ENCODE peak calls at places on chromosome 14, in seven cellular contexts. S, N, R, H, O, Q and E are unnamed samples.

GRCh38 chr14:64745511-64746041 is 41.4 kb downstream of the PLEKHG3 start:
- DNase-seq in S (no peak), N (no peak), R (no peak), H (no peak), O (no peak), Q (no peak), E (no peak)

GRCh38 chr14:89349196-89350008 is 67.6 kb downstream of the FOXN3 start:
- DNase-seq in S (no peak), N (no peak), R (peak), H (no peak), O (no peak), Q (no peak), E (no peak)

GRCh38 chr14:75090353-75090752 is 20.9 kb downstream of the ZC2HC1C start:
- DNase-seq in S (no peak), N (no peak), R (no peak), H (no peak), O (no peak), Q (no peak), E (no peak)

GRCh38 chr14:24196071-24197061 is 1.1 kb upstream of the TM9SF1 start:
- DNase-seq in S (peak), N (no peak), R (no peak), H (no peak), O (no peak), Q (no peak), E (no peak)

GRCh38 chr14:69313176-69313575 is 53.2 kb downstream of the GALNT16 start:
- DNase-seq in S (no peak), N (no peak), R (no peak), H (peak), O (no peak), Q (no peak), E (no peak)

GRCh38 chr14:65297744-65298143 is 114.8 kb upstream of the FUT8 start:
- DNase-seq in S (no peak), N (no peak), R (no peak), H (no peak), O (no peak), Q (no peak), E (no peak)

GRCh38 chr14:100449225-100449987 is 126.3 kb downstream of the SLC25A47 start:
- DNase-seq in S (no peak), N (no peak), R (no peak), H (no peak), O (no peak), Q (no peak), E (no peak)

GRCh38 chr14:105064721-105065143 is 498 bp downstream of the GPR132 start:
- DNase-seq in S (no peak), N (peak), R (no peak), H (peak), O (no peak), Q (no peak), E (no peak)

GRCh38 chr14:60594077-60594476 is 55.2 kb downstream of the SIX1 start:
- DNase-seq in S (no peak), N (no peak), R (no peak), H (no peak), O (no peak), Q (no peak), E (no peak)

GRCh38 chr14:64945431-64945830 is 2.9 kb upstream of the GPX2 start:
- DNase-seq in S (no peak), N (no peak), R (no peak), H (peak), O (peak), Q (no peak), E (no peak)

GRCh38 chr14:63996575-63997220 is 143.9 kb downstream of the SYNE2 start:
- DNase-seq in S (no peak), N (no peak), R (no peak), H (no peak), O (no peak), Q (no peak), E (no peak)

GRCh38 chr14:53002576-53002975 is 51.7 kb upstream of the FERMT2 start:
- DNase-seq in S (no peak), N (no peak), R (no peak), H (no peak), O (no peak), Q (no peak), E (no peak)

GRCh38 chr14:66495214-66496098 is 9.3 kb downstream of the CCDC196 start:
- DNase-seq in S (peak), N (peak), R (peak), H (no peak), O (no peak), Q (peak), E (no peak)

GRCh38 chr14:63656194-63656593 is 14.5 kb upstream of the WDR89 start:
- DNase-seq in S (no peak), N (no peak), R (no peak), H (no peak), O (no peak), Q (no peak), E (no peak)

GRCh38 chr14:98474900-98475299 is 797.1 kb downstream of the BCL11B start:
- DNase-seq in S (no peak), N (no peak), R (no peak), H (no peak), O (no peak), Q (no peak), E (no peak)

GRCh38 chr14:60514378-60515243 is 5.7 kb downstream of the SIX6 start:
- DNase-seq in S (no peak), N (no peak), R (no peak), H (peak), O (peak), Q (no peak), E (no peak)

GRCh38 chr14:105926415-105927093 is 400.2 kb downstream of the TMEM121 start:
- DNase-seq in S (no peak), N (no peak), R (no peak), H (peak), O (no peak), Q (no peak), E (no peak)

GRCh38 chr14:92633724-92634123 is 114.7 kb downstream of the LGMN start:
- DNase-seq in S (no peak), N (no peak), R (no peak), H (no peak), O (no peak), Q (no peak), E (no peak)

GRCh38 chr14:103126088-103126872 is 3.0 kb downstream of the TNFAIP2 start:
- DNase-seq in S (no peak), N (no peak), R (peak), H (peak), O (no peak), Q (no peak), E (no peak)

GRCh38 chr14:79018846-79019245 is 848.7 kb downstream of the NRXN3 start:
- DNase-seq in S (no peak), N (peak), R (no peak), H (no peak), O (no peak), Q (no peak), E (no peak)

GRCh38 chr14:79328863-79329262 is 882.4 kb downstream of the DIO2 start:
- DNase-seq in S (no peak), N (no peak), R (no peak), H (no peak), O (no peak), Q (no peak), E (no peak)

GRCh38 chr14:65847065-65847847 is 434.7 kb downstream of the FUT8 start:
- DNase-seq in S (no peak), N (no peak), R (no peak), H (no peak), O (peak), Q (no peak), E (no peak)

GRCh38 chr14:40417777-40418401 is 985.7 kb upstream of the FBXO33 start:
- DNase-seq in S (peak), N (no peak), R (no peak), H (no peak), O (no peak), Q (peak), E (no peak)

GRCh38 chr14:75578786-75579781 is 664 bp downstream of the FLVCR2 start:
- DNase-seq in S (peak), N (peak), R (peak), H (peak), O (no peak), Q (no peak), E (no peak)

GRCh38 chr14:103533137-103533998 is 4.4 kb downstream of the TRMT61A start:
- DNase-seq in S (no peak), N (no peak), R (peak), H (no peak), O (no peak), Q (no peak), E (no peak)